ENCODE peak calls at places on chromosomes 16 and 17, in five cellular contexts. T, W, X, Z and B are unnamed samples.

GRCh38 chr16:78648517-78648916 is 549.1 kb downstream of the WWOX start:
- DNase-seq in Z (peak; percentile 53), T (no peak), X (no peak), W (no peak), B (peak; percentile 50)

GRCh38 chr16:67357561-67357960 is 30.9 kb downstream of the LRRC36 start:
- DNase-seq in W (no peak), T (peak; percentile 61), Z (no peak), X (no peak), B (no peak)

GRCh38 chr16:12311887-12312286 is 335.4 kb downstream of the SNX29 start:
- DNase-seq in T (no peak), Z (no peak), W (no peak), X (no peak), B (no peak)

GRCh38 chr17:7476951-7477350 is 2.5 kb downstream of the ZBTB4 start:
- DNase-seq in W (no peak), T (no peak), Z (no peak), X (no peak), B (no peak)

GRCh38 chr16:31477220-31478216 is 5.4 kb upstream of the SLC5A2 start:
- DNase-seq in X (no peak), W (no peak), Z (no peak), T (no peak), B (peak; percentile 93)

GRCh38 chr17:37848690-37849616 is 75.3 kb upstream of the TBC1D3K start:
- DNase-seq in X (no peak), T (peak; percentile 30), Z (no peak), W (no peak), B (no peak)

GRCh38 chr17:67784364-67785121 is 40.8 kb upstream of the BPTF start:
- DNase-seq in T (no peak), Z (no peak), X (no peak), W (no peak), B (no peak)

GRCh38 chr17:75783069-75783783 is 1.4 kb upstream of the UNK start:
- DNase-seq in Z (no peak), T (peak; percentile 70), X (peak; percentile 45), W (no peak), B (no peak)

GRCh38 chr17:57874434-57875108 is 24.7 kb upstream of the MRPS23 start:
- DNase-seq in T (no peak), X (no peak), W (peak; percentile 89), Z (peak; percentile 75), B (no peak)

GRCh38 chr17:67779098-67779672 is 46.1 kb upstream of the BPTF start:
- DNase-seq in W (no peak), T (no peak), Z (peak; percentile 34), X (no peak), B (peak; percentile 94)

GRCh38 chr17:83064732-83065659 is 14.4 kb upstream of the METRNL start:
- DNase-seq in X (no peak), Z (peak; percentile 75), W (peak; percentile 69), T (no peak), B (peak; percentile 59)

GRCh38 chr17:68870427-68870826 is 84.8 kb downstream of the ABCA8 start:
- DNase-seq in Z (no peak), T (no peak), W (no peak), X (no peak), B (no peak)

GRCh38 chr17:77141846-77142449 is 1.2 kb downstream of the SEC14L1 start:
- DNase-seq in W (no peak), Z (no peak), T (no peak), X (no peak), B (no peak)